ENCODE peak calls at places on chromosomes 1 and 21, in five cellular contexts. M, F, G, N and Y are unnamed samples.

GRCh38 chr1:247895976-247896375 is 589 bp downstream of the OR2W3 start:
- DNase-seq in G (no peak), N (no peak), M (no peak), F (no peak), Y (no peak)

GRCh38 chr1:159783724-159784123 is 3.0 kb downstream of the DUSP23 start:
- DNase-seq in F (no peak), N (no peak), M (no peak), G (no peak), Y (no peak)

GRCh38 chr1:86706018-86706417 is 1.6 kb downstream of the SH3GLB1 start:
- DNase-seq in G (no peak), N (no peak), M (no peak), F (no peak), Y (no peak)

GRCh38 chr1:245822997-245823396 is 668.2 kb downstream of the KIF26B start:
- DNase-seq in N (no peak), M (no peak), G (no peak), F (peak), Y (no peak)

GRCh38 chr1:42784946-42785693 is at the start of gene TMEM269:
- DNase-seq in F (no peak), G (peak), M (peak), N (no peak), Y (peak)

GRCh38 chr21:33898546-33898945 is 17.1 kb downstream of the ATP5PO start:
- DNase-seq in G (no peak), M (no peak), F (peak), N (no peak), Y (no peak)

GRCh38 chr1:185229981-185230380 is 73.0 kb downstream of the SWT1 start:
- DNase-seq in F (no peak), G (no peak), N (no peak), M (no peak), Y (no peak)

GRCh38 chr1:178506669-178507068 is 6.2 kb upstream of the TEX35 start:
- DNase-seq in G (no peak), N (no peak), F (no peak), M (no peak), Y (no peak)

GRCh38 chr1:5611855-5612254 is 380.4 kb downstream of the NPHP4 start:
- DNase-seq in M (no peak), N (no peak), G (no peak), F (no peak), Y (no peak)

GRCh38 chr1:105138445-105138821 is 1388.7 kb downstream of the AMY1C start:
- DNase-seq in M (no peak), G (no peak), F (no peak), N (no peak), Y (no peak)

GRCh38 chr1:234083460-234083859 is 179.0 kb downstream of the SLC35F3 start:
- DNase-seq in G (no peak), N (no peak), F (no peak), M (no peak), Y (no peak)

GRCh38 chr21:14567557-14568279 is 21.6 kb upstream of the SAMSN1 start:
- DNase-seq in M (peak), F (no peak), N (no peak), G (no peak), Y (no peak)

GRCh38 chr1:55898191-55898590 is 681.2 kb downstream of the PLPP3 start:
- DNase-seq in F (peak), M (no peak), G (no peak), N (no peak), Y (no peak)

GRCh38 chr1:55896210-55896609 is 681.0 kb upstream of the USP24 start:
- DNase-seq in F (no peak), M (no peak), G (no peak), N (no peak), Y (no peak)

GRCh38 chr1:55888685-55889317 is 673.6 kb upstream of the USP24 start:
- DNase-seq in N (no peak), M (no peak), G (no peak), F (no peak), Y (no peak)

GRCh38 chr1:55893155-55893554 is 678.0 kb upstream of the USP24 start:
- DNase-seq in F (peak), N (no peak), G (no peak), M (no peak), Y (no peak)

GRCh38 chr1:55894521-55894920 is 679.4 kb upstream of the USP24 start:
- DNase-seq in G (no peak), M (no peak), F (peak), N (no peak), Y (no peak)
- H3K27ac ChIP-seq in G (no peak), M (no peak), F (no peak), N (no peak), Y (no peak)

GRCh38 chr1:164921493-164921892 is 362.5 kb downstream of the PBX1 start:
- DNase-seq in M (no peak), N (no peak), G (no peak), F (no peak), Y (no peak)

GRCh38 chr1:164928223-164928814 is 369.3 kb downstream of the PBX1 start:
- DNase-seq in N (no peak), M (no peak), F (no peak), G (no peak), Y (no peak)

DNA sequence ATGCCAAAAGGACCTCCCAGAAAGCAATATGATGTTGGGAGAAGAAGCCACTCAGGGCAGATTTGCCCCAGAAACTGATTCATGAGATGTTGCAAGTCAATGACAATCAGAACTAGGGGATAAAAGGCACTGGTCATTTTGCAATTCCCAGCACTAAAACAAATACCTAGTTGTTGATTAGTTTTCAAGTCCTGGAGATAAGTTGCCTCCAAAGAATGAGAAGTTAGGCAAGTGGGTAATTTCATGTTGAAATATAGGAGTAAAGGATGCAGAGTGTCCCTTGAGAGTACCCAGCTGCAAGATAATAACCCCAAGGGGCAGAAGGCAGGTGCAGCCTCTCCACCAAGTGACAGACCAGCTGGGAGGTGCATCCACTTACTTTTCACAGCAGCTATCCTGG is 363.6 kb downstream of the PBX1 start:
- DNase-seq in F (no peak), G (no peak), M (no peak), N (no peak), Y (no peak)
- H3K4me3 ChIP-seq in F (no peak), G (no peak), M (no peak), N (no peak), Y (no peak)

DNA sequence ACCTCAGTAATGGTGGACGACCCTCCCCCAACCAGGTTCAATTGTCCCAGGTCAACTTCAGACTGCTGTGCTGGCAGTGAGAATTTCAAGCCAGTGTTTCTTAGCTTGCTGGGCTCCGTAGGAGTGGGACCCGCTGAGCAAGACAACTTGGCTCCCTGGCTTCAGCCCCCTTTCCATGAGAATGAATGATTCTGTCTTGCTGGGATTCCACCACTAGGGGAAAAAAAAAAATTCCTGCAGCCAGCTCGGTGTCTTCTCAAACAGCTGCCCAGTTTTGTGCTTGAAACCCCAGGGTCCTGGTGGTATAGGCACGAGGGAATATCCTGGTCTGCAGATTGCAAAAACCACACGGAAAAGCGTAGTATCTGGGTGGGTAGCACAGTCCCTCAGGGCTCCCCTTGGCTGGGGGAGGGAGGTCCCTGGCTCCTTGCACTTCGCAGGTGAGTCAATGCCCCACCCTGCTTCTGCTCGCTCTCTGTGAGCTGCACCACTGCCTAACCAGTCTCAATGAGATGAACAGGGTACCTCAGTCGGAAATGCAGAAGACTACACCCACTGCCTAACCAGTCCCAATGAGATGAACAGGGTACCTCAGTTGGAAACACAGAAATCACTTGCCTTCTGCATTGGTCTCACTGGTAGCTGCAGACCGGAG is 41.5 kb downstream of the GBP6 start:
- DNase-seq in M (no peak), N (no peak), G (no peak), F (no peak), Y (no peak)
- TF ChIP-seq CTCF in M (no peak), N (no peak), G (no peak), F (no peak), Y (no peak)

DNA sequence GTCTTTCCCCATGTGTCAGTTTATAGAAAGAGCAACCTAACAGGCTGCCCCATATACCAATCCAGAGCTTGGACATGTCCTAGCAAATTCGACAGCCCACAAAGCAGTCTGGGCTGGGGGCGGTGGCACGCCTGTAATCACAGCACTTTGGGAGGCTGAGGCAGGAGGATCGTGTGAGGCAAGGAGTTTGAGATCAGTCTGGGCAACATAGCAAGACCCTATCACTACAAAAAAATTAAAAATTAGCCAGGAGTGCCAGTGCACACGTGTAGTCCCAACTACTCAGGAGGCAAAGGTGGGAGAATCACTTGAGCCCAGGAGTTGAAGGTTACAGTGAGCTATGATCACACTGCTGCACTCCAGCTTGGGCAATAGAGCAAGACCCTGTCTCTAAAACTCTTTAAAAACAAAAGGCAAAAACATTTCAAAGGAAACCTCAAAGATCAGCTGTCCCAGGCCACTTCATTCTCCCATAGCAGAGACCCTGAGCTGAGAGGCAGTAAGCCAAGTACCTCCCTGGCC is 54.4 kb downstream of the SETD4 start:
- DNase-seq in G (no peak), N (no peak), M (no peak), F (no peak), Y (no peak)
- H3K27ac ChIP-seq in G (no peak), N (no peak), M (no peak), F (no peak), Y (no peak)

GRCh38 chr1:241357366-241358305 is 631 bp upstream of the RGS7 start:
- DNase-seq in N (no peak), F (no peak), G (no peak), M (no peak), Y (no peak)
- H3K4me3 ChIP-seq in N (peak), F (peak), G (no peak), M (peak), Y (peak)

DNA sequence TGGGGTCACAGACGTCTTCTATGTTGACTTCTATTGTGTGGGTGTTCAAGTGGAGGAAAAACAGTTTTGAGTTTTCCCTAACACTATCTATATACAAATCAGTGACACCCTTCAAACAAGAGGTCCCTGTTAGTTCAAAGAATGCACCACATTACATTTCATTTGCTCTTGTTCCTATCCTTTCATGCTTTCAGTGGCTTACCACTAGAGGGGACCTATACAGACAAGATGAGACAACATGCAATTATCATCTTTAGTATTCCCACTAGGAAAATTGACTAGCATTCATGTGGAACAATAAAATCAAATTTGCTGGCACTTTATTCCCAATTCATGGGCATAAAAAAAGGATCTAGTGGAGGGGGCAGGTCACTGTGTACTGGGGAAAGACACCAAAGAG is 13.3 kb upstream of the SIPA1L2 start:
- DNase-seq in M (no peak), G (no peak), F (peak), N (no peak), Y (no peak)
- TF ChIP-seq CTCF in M (no peak), G (no peak), F (no peak), N (no peak), Y (no peak)

DNA sequence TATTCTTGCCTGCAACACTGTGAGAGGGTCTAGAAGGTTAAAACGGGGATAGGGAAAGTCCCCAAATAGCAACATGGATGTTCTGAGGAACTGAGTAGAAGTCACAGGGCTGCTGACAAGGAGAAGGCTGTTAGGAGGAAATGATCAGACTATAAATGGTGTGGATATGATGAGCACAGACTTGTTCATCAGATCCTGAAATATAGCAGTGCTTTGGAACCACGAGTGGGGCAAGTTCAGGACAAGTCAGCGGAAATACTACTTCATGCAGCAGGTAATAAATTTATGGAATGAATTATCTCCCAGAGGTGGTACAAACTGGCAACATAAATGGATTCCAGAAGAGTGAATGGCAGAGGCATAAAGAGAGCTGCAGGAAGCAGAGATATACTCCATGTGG is 3.2 kb upstream of the KIAA0040 start:
- DNase-seq in M (no peak), F (no peak), N (peak), G (no peak), Y (no peak)
- H3K27ac ChIP-seq in M (no peak), F (no peak), N (no peak), G (no peak), Y (no peak)

DNA sequence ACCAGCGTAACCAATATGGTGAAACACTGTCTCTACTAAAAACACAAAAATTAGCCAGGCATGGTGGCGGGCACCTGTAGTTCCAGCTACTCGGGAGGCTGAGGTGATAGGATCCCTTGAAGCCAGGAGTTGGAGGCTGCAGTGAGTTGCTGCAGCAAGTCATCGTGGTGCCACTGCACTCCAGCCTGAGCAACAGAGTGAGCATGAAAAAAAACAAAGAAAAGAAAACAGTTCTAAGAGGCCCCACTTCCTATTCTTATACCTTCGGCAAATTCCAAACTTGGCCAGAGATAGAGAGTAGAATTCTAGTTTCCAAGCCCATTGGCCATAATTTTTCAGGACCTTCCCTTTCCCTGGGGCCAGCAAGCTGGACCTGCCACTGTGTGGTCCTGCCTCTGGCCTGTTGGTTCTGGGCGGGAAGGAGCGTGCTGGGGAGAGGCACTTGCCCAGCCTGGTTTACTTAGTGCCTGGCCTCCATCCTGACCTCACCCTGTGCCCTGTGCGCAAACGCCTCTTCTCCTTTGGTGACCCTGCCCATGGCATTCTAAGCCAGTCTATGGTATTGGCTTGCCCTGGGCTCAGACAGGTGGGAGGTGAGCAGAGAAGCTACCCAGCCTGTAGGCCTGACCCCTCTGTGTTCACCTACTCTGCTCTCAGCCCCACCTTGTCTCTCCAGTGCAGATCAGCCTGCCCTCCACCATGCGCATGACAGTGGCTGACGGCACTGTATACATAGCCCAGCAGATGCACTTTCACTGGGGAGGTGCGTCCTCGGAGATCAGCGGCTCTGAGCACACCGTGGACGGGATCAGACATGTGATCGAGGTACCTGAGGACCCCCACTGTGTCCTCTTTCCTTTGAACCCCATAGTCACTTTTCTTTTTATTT is 11.0 kb downstream of the CA6 start:
- DNase-seq in G (no peak), M (no peak), N (no peak), F (no peak), Y (no peak)
- H3K4me3 ChIP-seq in G (no peak), M (no peak), N (no peak), F (no peak), Y (no peak)

GRCh38 chr1:10644307-10645128 is 151.9 kb downstream of the CASZ1 start:
- DNase-seq in F (peak), N (no peak), G (no peak), M (no peak), Y (peak)

GRCh38 chr1:10646347-10646861 is 150.0 kb downstream of the CASZ1 start:
- DNase-seq in F (peak), N (peak), M (no peak), G (no peak), Y (peak)

GRCh38 chr1:10649484-10650201 is 146.8 kb downstream of the CASZ1 start:
- DNase-seq in N (no peak), F (no peak), G (no peak), M (no peak), Y (no peak)

GRCh38 chr1:10648689-10649483 is 147.6 kb downstream of the CASZ1 start:
- DNase-seq in M (no peak), F (no peak), N (no peak), G (no peak), Y (no peak)

DNA sequence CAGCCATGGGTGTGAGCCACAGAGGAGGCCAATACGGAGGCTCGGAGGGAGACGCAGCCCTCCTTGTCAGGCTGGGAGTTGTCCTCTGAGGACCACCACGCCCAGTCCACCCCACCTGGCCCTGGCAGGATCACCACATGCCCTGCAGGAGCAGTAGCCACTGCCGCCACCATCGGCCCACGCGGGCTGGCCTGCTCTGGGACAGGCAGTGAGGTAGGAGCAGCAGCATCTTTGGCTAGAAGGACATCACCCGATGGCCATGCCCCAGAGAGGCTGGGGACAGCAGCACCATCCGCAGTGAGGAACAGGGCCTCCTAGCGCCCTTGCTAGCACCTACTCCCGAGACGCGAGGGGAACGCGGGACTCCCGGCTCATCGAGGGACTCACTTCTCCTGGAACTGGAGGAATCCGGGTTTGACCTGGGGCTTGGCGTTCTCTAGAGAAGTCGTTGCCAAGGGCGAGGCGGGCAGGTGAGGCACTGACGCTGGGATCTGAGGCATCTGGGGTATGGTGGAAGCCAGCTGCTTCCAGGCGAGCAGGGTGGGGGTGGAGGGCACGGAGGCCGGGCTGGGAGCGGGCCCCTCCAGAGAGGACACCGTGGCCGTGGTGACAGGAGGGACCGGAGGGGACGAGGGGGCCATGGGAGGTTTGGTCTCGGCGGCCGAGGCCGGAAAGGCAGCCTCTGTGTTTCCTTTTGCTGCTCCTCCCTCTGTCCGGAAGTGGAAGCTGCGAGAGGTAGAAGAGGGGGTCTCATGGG is 148.9 kb downstream of the CASZ1 start:
- DNase-seq in F (no peak), G (no peak), N (no peak), M (no peak), Y (no peak)
- TF ChIP-seq CTCF in F (no peak), G (no peak), N (no peak), M (no peak), Y (no peak)